ENCODE peak calls at places on chromosomes 4 and X, in five cellular contexts. H, E, Z, X and I are unnamed samples.

GRCh38 chr4:163484906-163485305 is 9.6 kb upstream of the TMA16 start:
- DNase-seq in H (peak), E (peak), Z (peak), X (no peak), I (peak)

GRCh38 chr4:140213116-140213515 is 59.1 kb upstream of the MAML3 start:
- DNase-seq in H (peak), E (peak), Z (no peak), X (no peak), I (no peak)

GRCh38 chr4:3387154-3387942 is 54.4 kb upstream of the HGFAC start:
- DNase-seq in H (no peak), E (no peak), Z (no peak), X (no peak), I (no peak)

GRCh38 chr4:87679449-87680169 is 29.5 kb downstream of the DMP1 start:
- DNase-seq in H (no peak), E (peak), Z (peak), X (no peak), I (peak)

GRCh38 chr4:164442167-164442566 is 311.8 kb upstream of the SMIM31 start:
- DNase-seq in H (no peak), E (peak), Z (no peak), X (no peak), I (no peak)

GRCh38 chr4:152021788-152022438 is 261.1 kb upstream of the GATB start:
- DNase-seq in H (no peak), E (no peak), Z (no peak), X (no peak), I (no peak)

GRCh38 chrX:132704769-132705168 is 215.9 kb upstream of the MBNL3 start:
- DNase-seq in H (no peak), E (no peak), Z (no peak), X (no peak), I (no peak)

GRCh38 chr4:90113881-90114457 is 13.2 kb upstream of the CCSER1 start:
- DNase-seq in H (no peak), E (no peak), Z (no peak), X (no peak), I (no peak)

GRCh38 chr4:13329963-13330362 is 154.2 kb downstream of the RAB28 start:
- DNase-seq in H (no peak), E (peak), Z (no peak), X (no peak), I (no peak)

GRCh38 chrX:2261838-2262678 is 238.7 kb downstream of the DHRSX start:
- DNase-seq in H (no peak), E (no peak), Z (no peak), X (no peak), I (no peak)

GRCh38 chr4:5722328-5722727 is 11.3 kb downstream of the EVC start:
- DNase-seq in H (no peak), E (peak), Z (no peak), X (no peak), I (no peak)

GRCh38 chr4:2607107-2607506 is 70.7 kb downstream of the FAM193A start:
- DNase-seq in H (no peak), E (no peak), Z (no peak), X (no peak), I (no peak)

GRCh38 chr4:116110713-116111112 is 974.7 kb downstream of the TRAM1L1 start:
- DNase-seq in H (no peak), E (no peak), Z (no peak), X (no peak), I (no peak)

GRCh38 chr4:57137261-57137660 is 27.1 kb upstream of the IGFBP7 start:
- DNase-seq in H (no peak), E (no peak), Z (no peak), X (no peak), I (no peak)

GRCh38 chrX:119376312-119376711 is 22.8 kb upstream of the SLC25A43 start:
- DNase-seq in H (no peak), E (no peak), Z (no peak), X (no peak), I (no peak)

GRCh38 chrX:140422501-140422900 is 82.4 kb downstream of the SOX3 start:
- DNase-seq in H (no peak), E (no peak), Z (no peak), X (no peak), I (no peak)

GRCh38 chrX:154758696-154759095 is 4.0 kb upstream of the DKC1 start:
- DNase-seq in H (no peak), E (no peak), Z (no peak), X (no peak), I (no peak)

GRCh38 chrX:154761977-154762528 is 611 bp upstream of the DKC1 start:
- DNase-seq in H (no peak), E (no peak), Z (peak), X (no peak), I (peak)

GRCh38 chrX:154762529-154763296 is at the start of gene DKC1:
- DNase-seq in H (peak), E (peak), Z (peak), X (peak), I (peak)
- TF ChIP-seq CTCF in H (no peak), E (no peak), Z (peak), X (no peak), I (no peak)

GRCh38 chrX:153510383-153510782 is 7.1 kb upstream of the ATP2B3 start:
- DNase-seq in H (no peak), E (no peak), Z (no peak), X (no peak), I (no peak)
- TF ChIP-seq CTCF in H (no peak), E (no peak), Z (no peak), X (no peak), I (no peak)

GRCh38 chrX:8748855-8749254 is 16.9 kb upstream of the ANOS1 start:
- DNase-seq in H (no peak), E (peak), Z (peak), X (no peak), I (no peak)
- TF ChIP-seq CTCF in H (peak), E (peak), Z (peak), X (no peak), I (peak)

GRCh38 chr4:120720354-120720753 is 202.2 kb downstream of the PRDM5 start:
- DNase-seq in H (no peak), E (no peak), Z (no peak), X (no peak), I (no peak)
- TF ChIP-seq CTCF in H (no peak), E (no peak), Z (no peak), X (no peak), I (no peak)

DNA sequence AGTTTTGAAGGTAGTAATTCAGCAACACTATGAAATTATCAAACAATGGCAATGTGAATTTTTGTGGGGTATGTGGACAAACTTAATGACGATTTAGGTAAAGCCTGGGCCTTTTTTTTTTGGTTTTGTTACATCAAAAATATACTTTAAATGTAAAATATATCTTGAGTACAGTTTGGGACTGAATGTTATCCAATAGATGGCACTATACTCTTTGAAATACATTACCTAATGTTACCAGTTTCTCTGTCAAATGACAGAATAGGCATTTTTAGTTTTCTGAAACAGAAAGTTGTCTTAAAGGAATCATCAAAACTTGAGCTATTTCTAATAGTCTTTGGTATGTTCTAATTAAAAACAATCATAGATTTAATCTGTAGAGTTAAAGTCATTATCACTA is 1651.9 kb downstream of the C4orf33 start:
- DNase-seq in H (no peak), E (peak), Z (no peak), X (no peak), I (no peak)
- TF ChIP-seq CTCF in H (no peak), E (peak), Z (peak), X (no peak), I (peak)

GRCh38 chr4:149371021-149371420 is 444.6 kb downstream of the IQCM start:
- DNase-seq in H (no peak), E (peak), Z (peak), X (no peak), I (peak)
- TF ChIP-seq CTCF in H (peak), E (peak), Z (peak), X (no peak), I (peak)

GRCh38 chr4:177547985-177548384 is 105.7 kb upstream of the AGA start:
- DNase-seq in H (no peak), E (no peak), Z (no peak), X (no peak), I (no peak)
- TF ChIP-seq CTCF in H (no peak), E (no peak), Z (peak), X (no peak), I (no peak)

DNA sequence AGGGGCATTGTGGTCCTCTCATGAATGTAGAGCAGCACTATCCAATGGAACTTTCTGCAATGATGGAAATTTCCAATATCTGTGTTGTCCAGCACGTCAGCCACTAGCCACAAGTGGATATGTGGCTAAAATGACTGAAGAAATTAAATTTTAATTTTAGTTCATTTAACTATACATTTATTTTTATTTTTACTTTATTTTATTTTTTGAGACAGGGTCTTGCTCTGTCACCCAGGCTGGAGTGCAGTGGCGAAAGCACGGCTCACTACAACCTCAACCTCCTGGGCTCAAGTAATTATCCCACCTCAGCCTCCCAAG is 13.3 kb upstream of the RBBP7 start:
- DNase-seq in H (no peak), E (no peak), Z (no peak), X (no peak), I (no peak)
- TF ChIP-seq CTCF in H (no peak), E (no peak), Z (no peak), X (no peak), I (no peak)